ENCODE peak calls at places on chromosomes 1 and 21, in six cellular contexts. O, X, N, V, T and I are unnamed samples.

GRCh38 chr1:167138703-167139102 is 44.8 kb downstream of the STYXL2 start:
- DNase-seq in T (no peak), N (no peak), X (no peak), O (no peak), V (no peak), I (no peak)

GRCh38 chr1:208434008-208434407 is 189.8 kb upstream of the PLXNA2 start:
- DNase-seq in V (no peak), T (no peak), X (no peak), N (no peak), O (no peak), I (no peak)

GRCh38 chr21:21230672-21231071 is 232.5 kb downstream of the NCAM2 start:
- DNase-seq in X (peak; percentile 13), O (no peak), T (no peak), V (no peak), N (no peak), I (no peak)

GRCh38 chr1:13699936-13700520 is at the start of gene PRDM2:
- DNase-seq in T (no peak), O (peak; percentile 88), V (no peak), N (no peak), X (peak; percentile 68), I (no peak)

GRCh38 chr1:209542585-209542984 is 40.9 kb upstream of the CAMK1G start:
- DNase-seq in N (no peak), X (no peak), V (no peak), T (no peak), O (no peak), I (no peak)

GRCh38 chr1:3393987-3394920 is 60.2 kb upstream of the ARHGEF16 start:
- DNase-seq in N (no peak), T (no peak), V (no peak), O (no peak), X (no peak), I (no peak)

GRCh38 chr1:54596756-54597155 is 26.6 kb downstream of the FAM151A start:
- DNase-seq in T (no peak), O (no peak), X (no peak), V (no peak), N (no peak), I (no peak)

GRCh38 chr1:200262326-200262965 is 147.4 kb downstream of the ZNF281 start:
- DNase-seq in N (no peak), O (no peak), X (peak; percentile 19), T (no peak), V (peak; percentile 43), I (no peak)

GRCh38 chr1:23100074-23100748 is 68.4 kb downstream of the LUZP1 start:
- DNase-seq in T (peak; percentile 44), V (no peak), O (peak; percentile 15), N (no peak), X (no peak), I (peak; percentile 89)

GRCh38 chr1:163173121-163173520 is 29.6 kb downstream of the RGS5 start:
- DNase-seq in T (no peak), O (no peak), N (no peak), V (no peak), X (no peak), I (no peak)

GRCh38 chr1:14970115-14970798 is 183.3 kb upstream of the TMEM51 start:
- DNase-seq in N (no peak), O (peak; percentile 69), V (no peak), X (peak; percentile 96), T (peak; percentile 72), I (no peak)

GRCh38 chr1:215957692-215958091 is 390.6 kb downstream of the KCTD3 start:
- DNase-seq in O (peak; percentile 1), V (no peak), N (no peak), T (no peak), X (no peak), I (no peak)

GRCh38 chr21:41698071-41698470 is 68.8 kb downstream of the RIPK4 start:
- DNase-seq in N (no peak), V (no peak), X (no peak), T (no peak), O (no peak), I (no peak)

GRCh38 chr1:87084247-87084836 is 169.9 kb downstream of the HS2ST1 start:
- DNase-seq in N (no peak), O (peak; percentile 10), V (no peak), X (no peak), T (peak; percentile 4), I (no peak)

GRCh38 chr1:214228976-214229375 is 52.0 kb upstream of the SMYD2 start:
- DNase-seq in V (no peak), O (no peak), N (no peak), T (no peak), X (no peak), I (no peak)

GRCh38 chr1:186144505-186144904 is 230.5 kb downstream of the TPR start:
- DNase-seq in N (no peak), V (no peak), O (no peak), X (no peak), T (no peak), I (no peak)

GRCh38 chr1:39973503-39974135 is 18.7 kb downstream of the MFSD2A start:
- DNase-seq in V (no peak), O (peak; percentile 86), X (peak; percentile 87), T (peak; percentile 49), N (peak; percentile 38), I (peak; percentile 81)

GRCh38 chr1:170307426-170307825 is 161.7 kb downstream of the NTMT2 start:
- DNase-seq in T (no peak), V (no peak), X (no peak), N (no peak), O (no peak), I (no peak)
- TF ChIP-seq GABPA in T (no peak), V (no peak), X (no peak), N (no peak), O (no peak), I (no peak)

GRCh38 chr21:37365657-37366487 is 701 bp upstream of the DYRK1A start:
- DNase-seq in T (peak; percentile 63), V (no peak), X (peak; percentile 96), N (no peak), O (no peak), I (no peak)
- TF ChIP-seq CTCF in T (no peak), V (no peak), X (no peak), N (no peak), O (no peak), I (no peak)

DNA sequence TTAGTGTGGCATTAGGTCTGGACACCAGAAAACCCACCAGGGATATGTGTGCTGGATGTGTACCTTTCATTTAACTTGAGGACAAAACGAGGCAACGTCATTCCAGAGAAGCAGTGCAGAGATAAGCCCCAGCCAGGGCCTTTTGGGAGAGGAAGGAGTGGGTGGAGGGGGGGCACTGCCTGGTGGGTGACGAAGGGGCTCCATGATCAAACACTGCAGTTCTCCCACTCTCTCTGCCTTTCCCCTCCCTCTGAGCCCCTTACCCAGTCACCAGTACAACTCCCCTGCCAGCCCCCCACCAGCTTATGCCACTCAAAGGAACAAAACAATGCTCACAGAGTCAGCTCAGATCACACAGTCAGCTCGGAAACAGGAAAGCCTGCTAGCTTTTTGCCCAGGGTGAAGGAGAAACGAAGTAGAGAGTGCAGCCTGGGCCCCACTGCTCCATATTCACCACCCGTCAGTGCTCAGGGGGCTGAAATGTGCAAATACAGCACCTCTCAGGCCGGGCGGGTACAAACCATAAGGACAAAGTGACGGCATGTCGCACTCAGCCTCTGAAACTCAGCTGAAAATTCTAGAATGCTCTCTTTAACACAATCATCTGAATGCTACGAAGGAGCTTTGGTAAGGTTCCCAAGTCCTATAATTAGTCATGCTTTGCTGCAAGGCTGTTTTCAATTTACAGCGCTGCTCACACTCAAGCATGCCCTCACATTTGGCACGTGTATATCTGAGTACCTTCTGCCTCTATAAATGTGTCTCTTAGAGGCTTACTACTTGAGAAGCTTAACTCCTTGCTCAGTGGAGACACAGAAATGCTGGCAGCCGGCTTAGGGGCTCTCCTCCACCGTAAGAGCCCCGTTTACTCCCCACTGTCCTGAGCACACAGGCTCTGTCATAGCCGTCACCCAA is 65.8 kb upstream of the RAB4A start:
- DNase-seq in T (no peak), V (no peak), O (no peak), N (no peak), X (no peak), I (no peak)
- H3K27ac ChIP-seq in T (no peak overlapping the region), V (no peak overlapping the region), O (no peak overlapping the region), N (no peak overlapping the region), X (no peak overlapping the region), I (no peak overlapping the region)

DNA sequence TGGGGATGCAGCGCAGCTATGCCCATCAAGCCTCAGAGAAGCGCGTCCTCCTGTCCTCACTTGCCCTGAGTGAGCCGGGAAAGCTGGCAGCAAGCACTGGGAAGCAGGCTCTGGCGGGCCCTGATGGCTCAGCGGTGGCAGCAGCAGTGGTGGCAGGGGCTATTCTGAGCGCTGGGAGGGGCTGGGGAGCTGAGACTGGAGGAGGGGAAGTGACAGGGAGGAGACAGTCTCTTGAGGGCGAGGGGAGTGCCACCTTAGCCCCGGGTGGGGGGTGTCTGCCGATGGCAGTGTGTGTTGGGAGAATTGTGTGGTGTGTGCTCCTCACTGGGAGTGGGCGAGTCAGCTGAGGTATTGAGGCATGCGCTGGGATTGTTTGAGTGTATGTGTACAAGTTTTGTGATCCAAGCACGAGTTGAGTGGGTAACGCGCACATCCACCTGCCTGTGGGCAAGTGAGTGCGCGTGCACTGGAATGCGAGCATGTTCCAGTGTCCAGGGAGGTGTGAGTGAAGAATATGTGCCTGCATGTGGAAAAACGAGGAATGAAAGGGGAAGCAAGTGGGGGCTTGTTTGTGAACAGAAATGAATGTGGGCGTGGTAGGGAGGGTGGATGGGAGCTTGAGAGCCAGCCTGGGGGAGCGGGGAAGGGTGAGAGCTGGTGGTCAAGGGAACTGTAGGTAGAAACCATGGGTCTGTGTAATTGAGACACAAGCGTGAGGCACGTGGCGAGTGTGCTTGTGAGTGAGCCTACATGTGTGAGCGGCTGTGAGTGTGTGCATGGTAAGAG is 2.9 kb upstream of the FOXO6 start:
- DNase-seq in T (no peak), V (no peak), N (no peak), O (no peak), X (no peak), I (no peak)
- TF ChIP-seq GABPA in T (no peak), V (no peak), N (no peak), O (no peak), X (no peak), I (no peak)

GRCh38 chr21:45640888-45641479 is 2.5 kb upstream of the PCBP3 start:
- DNase-seq in T (no peak), N (no peak), V (peak; percentile 56), X (no peak), O (no peak), I (no peak)
- TF ChIP-seq CTCF in T (no peak), N (peak; percentile 17), V (peak; percentile 53), X (peak; percentile 17), O (no peak), I (no peak)

DNA sequence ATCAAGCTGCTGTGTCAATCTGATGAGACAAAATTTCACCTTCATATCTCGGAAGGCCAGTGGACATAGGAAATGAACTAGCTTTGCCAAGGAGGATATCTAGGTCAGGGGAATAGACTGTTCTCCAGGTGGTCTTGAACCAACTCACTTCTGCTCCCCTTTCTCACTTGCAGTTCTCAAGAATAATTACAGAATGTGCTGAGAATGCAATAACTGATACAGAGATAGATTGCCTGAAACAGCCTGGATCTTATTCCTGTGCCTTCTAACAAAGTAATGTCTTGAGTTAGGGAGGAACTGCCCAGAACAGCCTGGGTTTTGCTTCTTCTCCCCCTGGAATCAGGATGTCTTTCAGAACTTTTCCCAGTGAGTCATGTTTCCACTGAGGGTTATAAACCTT is 636.7 kb downstream of the KCNT2 start:
- DNase-seq in X (no peak), T (no peak), V (no peak), O (no peak), N (no peak), I (no peak)
- H3K27ac ChIP-seq in X (no peak overlapping the region), T (no peak overlapping the region), V (no peak overlapping the region), O (no peak overlapping the region), N (no peak overlapping the region), I (no peak overlapping the region)

DNA sequence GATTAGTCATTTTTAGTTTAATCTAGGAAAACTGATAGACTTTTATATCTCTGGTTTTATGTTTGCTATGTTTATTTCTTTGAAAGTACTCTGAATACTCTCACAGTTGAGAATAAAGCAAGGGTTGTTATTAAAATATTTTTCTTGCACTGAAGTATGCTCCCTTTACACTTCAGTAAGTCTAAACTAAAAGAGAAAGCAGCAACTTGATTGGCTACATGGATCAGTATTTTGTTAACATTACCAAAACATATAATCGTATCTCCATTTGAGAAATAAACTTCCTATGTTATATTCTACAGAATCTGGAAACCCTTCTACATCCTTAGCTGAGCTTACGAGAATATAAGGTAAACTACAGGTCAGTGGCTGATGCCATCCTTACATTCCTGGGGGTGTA is 149.5 kb upstream of the HP1BP3 start:
- DNase-seq in V (no peak), T (no peak), O (no peak), X (no peak), N (no peak), I (no peak)
- TF ChIP-seq GABPA in V (no peak), T (no peak), O (no peak), X (no peak), N (no peak), I (no peak)